ENCODE peak calls at places on chromosome 5, in nine cellular contexts. C, D, J, Y, Q, L, G, K and O are unnamed samples.

GRCh38 chr5:170537451-170538095 is 33.8 kb downstream of the KCNIP1 start:
- DNase-seq in D (no peak), J (no peak), G (no peak), L (no peak), Q (no peak), K (no peak), Y (no peak), C (no peak), O (no peak)

GRCh38 chr5:58074222-58074621 is 385.7 kb downstream of the PLK2 start:
- DNase-seq in G (no peak), Q (no peak), J (no peak), D (no peak), Y (no peak), C (no peak), K (no peak), L (no peak), O (no peak)

GRCh38 chr5:42542106-42542505 is 118.9 kb downstream of the GHR start:
- DNase-seq in J (no peak), C (no peak), Q (no peak), K (no peak), G (no peak), L (no peak), Y (no peak), D (no peak), O (no peak)

GRCh38 chr5:141483842-141484241 is 988 bp upstream of the PCDHGC4 start:
- DNase-seq in J (no peak), Q (no peak), K (no peak), L (peak), D (no peak), G (no peak), Y (no peak), C (no peak), O (no peak)

GRCh38 chr5:10607023-10607665 is 43.3 kb downstream of the ANKRD33B start:
- DNase-seq in D (no peak), L (peak), K (no peak), G (peak), Y (peak), Q (peak), C (peak), J (peak), O (peak)

GRCh38 chr5:4164167-4164566 is 568.5 kb downstream of the IRX1 start:
- DNase-seq in J (no peak), Q (no peak), G (no peak), Y (no peak), K (no peak), C (no peak), L (no peak), D (no peak), O (no peak)

GRCh38 chr5:151150484-151151262 is 6.9 kb downstream of the ANXA6 start:
- DNase-seq in G (peak), J (peak), K (no peak), L (peak), C (peak), Y (no peak), Q (no peak), D (peak), O (peak)

GRCh38 chr5:10505517-10506095 is 58.3 kb upstream of the ANKRD33B start:
- DNase-seq in C (no peak), G (no peak), K (no peak), L (no peak), Q (no peak), D (no peak), Y (no peak), J (no peak), O (no peak)

GRCh38 chr5:177357459-177358332 is at the start of gene RGS14:
- DNase-seq in G (peak), D (peak), L (no peak), Q (peak), K (no peak), J (peak), Y (no peak), C (peak), O (peak)

GRCh38 chr5:140785905-140786686 is at the start of gene PCDHA1:
- DNase-seq in G (no peak), Y (no peak), C (no peak), J (no peak), Q (no peak), K (no peak), D (no peak), L (no peak), O (no peak)

GRCh38 chr5:123125953-123126352 is 36.9 kb downstream of the PRDM6 start:
- DNase-seq in J (peak), C (peak), K (no peak), Q (no peak), D (no peak), G (no peak), Y (no peak), L (no peak), O (no peak)

GRCh38 chr5:95959964-95960801 is 1.5 kb downstream of the ELL2 start:
- DNase-seq in D (peak), Q (peak), Y (peak), K (no peak), G (no peak), J (peak), L (no peak), C (peak), O (no peak)

GRCh38 chr5:39214912-39215709 is 4.3 kb downstream of the FYB1 start:
- DNase-seq in Q (no peak), D (no peak), Y (no peak), G (no peak), K (no peak), L (no peak), C (no peak), J (no peak), O (no peak)

GRCh38 chr5:10913846-10914245 is 152.8 kb upstream of the DAP start:
- DNase-seq in C (peak), L (no peak), K (no peak), Q (no peak), Y (no peak), D (no peak), J (no peak), G (no peak), O (no peak)